ENCODE peak calls at places on chromosomes 1 and 21, in four cellular contexts. X, R, J and K are unnamed samples.

GRCh38 chr1:72777918-72778317 is 495.6 kb upstream of the NEGR1 start:
- DNase-seq in X (no peak), R (no peak), J (no peak), K (no peak)

GRCh38 chr1:218931331-218931730 is 242.3 kb upstream of the LYPLAL1 start:
- DNase-seq in X (no peak), R (no peak), J (no peak), K (no peak)

GRCh38 chr1:26360051-26360806 is 6.3 kb upstream of the CRYBG2 start:
- DNase-seq in X (no peak), R (no peak), J (no peak), K (no peak)

GRCh38 chr1:27071049-27071416 is 58.4 kb upstream of the TENT5B start:
- DNase-seq in X (no peak), R (no peak), J (no peak), K (no peak)

GRCh38 chr1:229058111-229058551 is 212.8 kb upstream of the RAB4A start:
- DNase-seq in X (no peak), R (no peak), J (no peak), K (no peak)

GRCh38 chr1:200873671-200874397 is 1.1 kb downstream of the GPR25 start:
- DNase-seq in X (no peak), R (no peak), J (no peak), K (no peak)

GRCh38 chr1:113684153-113684541 is 75.1 kb downstream of the PHTF1 start:
- DNase-seq in X (no peak), R (no peak), J (peak), K (no peak)

GRCh38 chr1:147292635-147293251 is 50.3 kb downstream of the CHD1L start:
- DNase-seq in X (no peak), R (no peak), J (no peak), K (no peak)

GRCh38 chr1:110781525-110781924 is 91.4 kb upstream of the CD53 start:
- DNase-seq in X (no peak), R (no peak), J (no peak), K (no peak)

GRCh38 chr1:94773931-94774422 is 46.2 kb upstream of the SLC44A3 start:
- DNase-seq in X (no peak), R (peak), J (no peak), K (no peak)

GRCh38 chr1:29708818-29709710 is 472.7 kb downstream of the PTPRU start:
- DNase-seq in X (no peak), R (no peak), J (no peak), K (no peak)

GRCh38 chr1:228748431-228748830 is 13.2 kb downstream of the RHOU start:
- DNase-seq in X (no peak), R (no peak), J (no peak), K (no peak)

GRCh38 chr1:93753766-93754763 is 72.4 kb upstream of the BCAR3 start:
- DNase-seq in X (no peak), R (no peak), J (no peak), K (no peak)

GRCh38 chr1:32701951-32702598 is 495 bp downstream of the SYNC start:
- DNase-seq in X (no peak), R (no peak), J (no peak), K (no peak)

GRCh38 chr1:245825128-245825901 is 670.5 kb downstream of the KIF26B start:
- DNase-seq in X (no peak), R (no peak), J (no peak), K (no peak)

GRCh38 chr1:203122159-203122558 is 5.4 kb upstream of the ADORA1 start:
- DNase-seq in X (no peak), R (no peak), J (no peak), K (no peak)

GRCh38 chr1:178189814-178190213 is 95.9 kb downstream of the RASAL2 start:
- DNase-seq in X (peak), R (peak), J (peak), K (peak)
- TF ChIP-seq EGR1 in X (no peak), R (no peak), J (no peak), K (no peak)

GRCh38 chr1:47411441-47411840 is 4.6 kb upstream of the FOXE3 start:
- DNase-seq in X (no peak), R (no peak), J (no peak), K (no peak)

GRCh38 chr1:47406966-47407365 is 9.1 kb upstream of the FOXE3 start:
- DNase-seq in X (no peak), R (no peak), J (no peak), K (no peak)

GRCh38 chr1:47407481-47407880 is 8.6 kb upstream of the FOXE3 start:
- DNase-seq in X (no peak), R (no peak), J (no peak), K (no peak)

GRCh38 chr1:47412437-47412836 is 3.6 kb upstream of the FOXE3 start:
- DNase-seq in X (no peak), R (no peak), J (no peak), K (no peak)

GRCh38 chr1:47409311-47410085 is 6.6 kb upstream of the FOXE3 start:
- DNase-seq in X (no peak), R (no peak), J (no peak), K (no peak)
- TF ChIP-seq EGR1 in X (no peak), R (no peak), J (peak), K (no peak)

GRCh38 chr1:149927535-149928387 is at the start of gene SF3B4:
- DNase-seq in X (no peak), R (peak), J (peak), K (peak)

GRCh38 chr1:149931212-149931805 is 3.7 kb upstream of the SF3B4 start:
- DNase-seq in X (no peak), R (no peak), J (no peak), K (no peak)

GRCh38 chr1:149928388-149928724 is 753 bp upstream of the SF3B4 start:
- DNase-seq in X (no peak), R (no peak), J (no peak), K (no peak)

GRCh38 chr1:149932474-149932873 is 4.2 kb downstream of the MTMR11 start:
- DNase-seq in X (no peak), R (no peak), J (no peak), K (no peak)

GRCh38 chr1:149929847-149930246 is 2.2 kb upstream of the SF3B4 start:
- DNase-seq in X (no peak), R (no peak), J (no peak), K (no peak)
- TF ChIP-seq EGR1 in X (no peak), R (no peak), J (peak), K (no peak)

DNA sequence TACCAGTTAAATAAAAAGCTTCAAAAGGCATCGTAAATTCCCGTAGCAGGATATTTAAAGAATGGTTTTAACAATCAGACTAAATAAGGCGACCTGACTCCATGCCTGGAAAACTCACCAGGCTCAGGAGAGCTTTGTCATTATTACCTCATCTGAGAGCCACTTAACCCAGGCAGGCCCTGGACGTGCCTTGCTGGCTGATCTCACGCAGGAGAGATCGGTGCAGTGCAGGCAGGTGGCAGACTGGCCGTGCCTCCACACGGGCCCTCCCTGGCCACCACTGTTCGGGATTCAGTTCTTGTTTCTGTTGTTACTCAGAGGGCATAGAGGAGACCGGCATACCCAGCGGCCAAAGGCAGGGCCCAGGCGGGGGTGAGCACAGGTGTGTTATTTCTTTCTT is 6.4 kb downstream of the MT1HL1 start:
- DNase-seq in X (no peak), R (no peak), J (no peak), K (no peak)
- TF ChIP-seq EGR1 in X (no peak), R (no peak), J (no peak), K (no peak)

GRCh38 chr21:43603230-43603626 is 56.1 kb downstream of the HSF2BP start:
- DNase-seq in X (no peak), R (no peak), J (no peak), K (no peak)

GRCh38 chr21:43602277-43603229 is 56.7 kb downstream of the HSF2BP start:
- DNase-seq in X (no peak), R (no peak), J (no peak), K (no peak)

GRCh38 chr21:43605320-43606244 is 53.7 kb downstream of the HSF2BP start:
- DNase-seq in X (no peak), R (no peak), J (no peak), K (no peak)

GRCh38 chr21:43604505-43605204 is 54.6 kb downstream of the HSF2BP start:
- DNase-seq in X (no peak), R (no peak), J (no peak), K (no peak)

GRCh38 chr21:43603641-43604504 is 55.4 kb downstream of the HSF2BP start:
- DNase-seq in X (no peak), R (no peak), J (no peak), K (no peak)
- TF ChIP-seq EGR1 in X (no peak), R (no peak), J (no peak), K (no peak)

DNA sequence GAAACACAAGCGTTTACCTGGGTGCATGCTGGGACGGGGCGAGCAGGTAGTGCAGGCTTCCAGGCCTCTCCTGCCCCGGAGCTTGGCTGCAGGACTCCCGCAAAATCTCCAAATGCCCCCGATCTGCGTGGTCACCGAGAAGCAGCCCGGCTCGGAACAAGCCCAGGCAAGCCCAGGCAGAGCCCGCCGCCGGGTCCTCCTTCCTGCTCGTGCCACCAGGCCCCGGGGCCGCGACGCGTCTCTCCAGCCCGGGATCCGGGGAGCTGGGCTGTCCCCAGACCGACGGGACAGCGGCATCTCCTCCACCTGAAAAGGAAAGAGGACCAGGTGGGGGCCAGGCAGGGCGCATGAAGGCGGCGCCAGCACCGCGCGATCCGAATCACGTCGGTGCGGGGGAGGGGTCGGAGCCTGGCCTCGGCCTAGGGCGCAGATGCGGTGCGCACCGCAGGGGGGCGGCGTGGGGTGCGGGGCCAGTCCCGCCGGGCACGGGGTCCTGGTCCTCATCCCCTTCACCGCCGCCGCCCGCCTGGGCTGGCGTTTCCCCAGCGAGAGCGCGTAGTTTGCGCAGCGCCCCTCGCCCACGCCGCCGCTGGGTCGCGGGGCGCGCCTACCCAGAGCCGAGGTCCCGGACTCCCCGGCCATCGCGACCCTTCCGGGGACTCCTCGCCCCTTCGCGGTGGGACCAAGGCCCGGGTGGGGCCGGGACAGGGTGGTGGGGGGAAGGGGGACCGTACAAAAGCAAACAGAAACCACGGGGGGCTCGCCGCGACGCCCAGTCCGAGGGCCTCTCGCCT is 52.4 kb upstream of the H6PD start:
- DNase-seq in X (no peak), R (no peak), J (no peak), K (no peak)
- TF ChIP-seq EGR1 in X (no peak), R (peak), J (no peak), K (no peak)

DNA sequence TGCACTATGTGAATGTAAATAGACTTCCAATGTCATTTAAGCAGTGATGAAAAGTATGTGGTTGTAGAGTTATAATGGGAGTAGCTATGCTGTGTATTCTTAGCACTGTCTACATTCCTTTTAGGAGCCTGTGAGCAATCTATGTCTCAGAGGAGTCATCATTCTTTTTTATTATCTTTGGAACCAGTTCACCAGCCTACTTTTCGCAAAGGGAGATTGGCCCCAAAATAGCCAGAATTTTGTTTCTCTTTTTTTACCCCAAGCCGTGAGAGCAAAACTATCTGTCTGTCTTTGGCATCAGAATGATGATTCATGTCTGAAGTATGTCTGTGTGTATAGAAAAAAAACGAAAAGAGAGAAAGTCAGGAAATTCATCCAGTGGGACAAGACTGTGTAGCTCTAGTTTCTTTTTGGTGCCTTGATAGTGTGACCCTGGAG is 44.2 kb downstream of the OSBPL9 start:
- DNase-seq in X (no peak), R (no peak), J (peak), K (no peak)
- TF ChIP-seq EGR1 in X (no peak), R (no peak), J (no peak), K (no peak)

GRCh38 chr1:206469933-206470691 is at the start of gene IKBKE:
- DNase-seq in X (no peak), R (peak), J (peak), K (no peak)
- TF ChIP-seq EGR1 in X (no peak), R (no peak), J (no peak), K (no peak)

GRCh38 chr1:243438815-243439214 is 183.0 kb downstream of the SDCCAG8 start:
- DNase-seq in X (no peak), R (no peak), J (no peak), K (no peak)
- TF ChIP-seq EGR1 in X (no peak), R (no peak), J (no peak), K (no peak)